ENCODE peak calls at places on chromosomes 11 and 22, in six cellular contexts. One of them, this sample, is unnamed.

GRCh38 chr11:119672597-119672996 is 56.4 kb downstream of the NECTIN1 start:
- DNase-seq in HEK293T: no peak
- DNase-seq in A549: no peak
- DNase-seq in NCI-H460: no peak
- DNase-seq in stimulated activated CD4-positive, alpha-beta T cell treated with anti-CD3 and anti-CD28 coated beads, Interleukin-4, amount 100 ng/mL, for 1 hour: no peak
- DNase-seq in activated CD4-positive, alpha-beta T cell treated with anti-CD3 and anti-CD28 coated beads for 48 hours: no peak
- DNase-seq in this sample: no peak

GRCh38 chr11:10796191-10796590 is 12.5 kb downstream of the EIF4G2 start:
- DNase-seq in HEK293T: no peak
- DNase-seq in A549: no peak
- DNase-seq in NCI-H460: no peak
- DNase-seq in stimulated activated CD4-positive, alpha-beta T cell treated with anti-CD3 and anti-CD28 coated beads, Interleukin-4, amount 100 ng/mL, for 1 hour: no peak
- DNase-seq in activated CD4-positive, alpha-beta T cell treated with anti-CD3 and anti-CD28 coated beads for 48 hours: no peak
- DNase-seq in this sample: no peak

GRCh38 chr11:77611921-77612320 is 22.2 kb downstream of the AQP11 start:
- DNase-seq in HEK293T: no peak
- DNase-seq in A549: no peak
- DNase-seq in NCI-H460: no peak
- DNase-seq in stimulated activated CD4-positive, alpha-beta T cell treated with anti-CD3 and anti-CD28 coated beads, Interleukin-4, amount 100 ng/mL, for 1 hour: no peak
- DNase-seq in activated CD4-positive, alpha-beta T cell treated with anti-CD3 and anti-CD28 coated beads for 48 hours: no peak
- DNase-seq in this sample: no peak

GRCh38 chr11:7609521-7609920 is 63.8 kb downstream of the CYB5R2 start:
- DNase-seq in HEK293T: no peak
- DNase-seq in A549: no peak
- DNase-seq in NCI-H460: no peak
- DNase-seq in stimulated activated CD4-positive, alpha-beta T cell treated with anti-CD3 and anti-CD28 coated beads, Interleukin-4, amount 100 ng/mL, for 1 hour: no peak
- DNase-seq in activated CD4-positive, alpha-beta T cell treated with anti-CD3 and anti-CD28 coated beads for 48 hours: no peak
- DNase-seq in this sample: no peak

GRCh38 chr11:120168960-120169681 is 31.2 kb upstream of the TRIM29 start:
- DNase-seq in HEK293T: peak
- DNase-seq in A549: peak
- DNase-seq in NCI-H460: peak
- DNase-seq in stimulated activated CD4-positive, alpha-beta T cell treated with anti-CD3 and anti-CD28 coated beads, Interleukin-4, amount 100 ng/mL, for 1 hour: peak
- DNase-seq in activated CD4-positive, alpha-beta T cell treated with anti-CD3 and anti-CD28 coated beads for 48 hours: peak
- DNase-seq in this sample: peak

GRCh38 chr11:31295308-31295707 is 74.2 kb downstream of the DCDC1 start:
- DNase-seq in HEK293T: no peak
- DNase-seq in A549: no peak
- DNase-seq in NCI-H460: no peak
- DNase-seq in stimulated activated CD4-positive, alpha-beta T cell treated with anti-CD3 and anti-CD28 coated beads, Interleukin-4, amount 100 ng/mL, for 1 hour: no peak
- DNase-seq in activated CD4-positive, alpha-beta T cell treated with anti-CD3 and anti-CD28 coated beads for 48 hours: no peak
- DNase-seq in this sample: no peak

GRCh38 chr22:35634015-35634414 is 14.2 kb upstream of the APOL6 start:
- DNase-seq in HEK293T: no peak
- DNase-seq in A549: peak
- DNase-seq in NCI-H460: no peak
- DNase-seq in stimulated activated CD4-positive, alpha-beta T cell treated with anti-CD3 and anti-CD28 coated beads, Interleukin-4, amount 100 ng/mL, for 1 hour: no peak
- DNase-seq in activated CD4-positive, alpha-beta T cell treated with anti-CD3 and anti-CD28 coated beads for 48 hours: no peak
- DNase-seq in this sample: peak

GRCh38 chr11:926341-926916 is 759 bp downstream of the AP2A2 start:
- DNase-seq in HEK293T: peak
- DNase-seq in A549: peak
- DNase-seq in NCI-H460: peak
- DNase-seq in stimulated activated CD4-positive, alpha-beta T cell treated with anti-CD3 and anti-CD28 coated beads, Interleukin-4, amount 100 ng/mL, for 1 hour: no peak
- DNase-seq in activated CD4-positive, alpha-beta T cell treated with anti-CD3 and anti-CD28 coated beads for 48 hours: no peak
- DNase-seq in this sample: peak

GRCh38 chr11:66953431-66953833 is 4.8 kb downstream of the PC start:
- DNase-seq in HEK293T: no peak
- DNase-seq in A549: no peak
- DNase-seq in NCI-H460: no peak
- DNase-seq in stimulated activated CD4-positive, alpha-beta T cell treated with anti-CD3 and anti-CD28 coated beads, Interleukin-4, amount 100 ng/mL, for 1 hour: no peak
- DNase-seq in activated CD4-positive, alpha-beta T cell treated with anti-CD3 and anti-CD28 coated beads for 48 hours: no peak
- DNase-seq in this sample: no peak

GRCh38 chr22:19942886-19943664 is 1.5 kb upstream of the TXNRD2 start:
- DNase-seq in HEK293T: no peak
- DNase-seq in A549: peak
- DNase-seq in NCI-H460: no peak
- DNase-seq in stimulated activated CD4-positive, alpha-beta T cell treated with anti-CD3 and anti-CD28 coated beads, Interleukin-4, amount 100 ng/mL, for 1 hour: no peak
- DNase-seq in activated CD4-positive, alpha-beta T cell treated with anti-CD3 and anti-CD28 coated beads for 48 hours: peak
- DNase-seq in this sample: no peak

GRCh38 chr22:45196926-45197605 is 33.3 kb downstream of the NUP50 start:
- DNase-seq in HEK293T: no peak
- DNase-seq in A549: no peak
- DNase-seq in NCI-H460: no peak
- DNase-seq in stimulated activated CD4-positive, alpha-beta T cell treated with anti-CD3 and anti-CD28 coated beads, Interleukin-4, amount 100 ng/mL, for 1 hour: no peak
- DNase-seq in activated CD4-positive, alpha-beta T cell treated with anti-CD3 and anti-CD28 coated beads for 48 hours: no peak
- DNase-seq in this sample: no peak

GRCh38 chr11:12239396-12240298 is 129.3 kb downstream of the MICAL2 start:
- DNase-seq in HEK293T: no peak
- DNase-seq in A549: no peak
- DNase-seq in NCI-H460: no peak
- DNase-seq in stimulated activated CD4-positive, alpha-beta T cell treated with anti-CD3 and anti-CD28 coated beads, Interleukin-4, amount 100 ng/mL, for 1 hour: no peak
- DNase-seq in activated CD4-positive, alpha-beta T cell treated with anti-CD3 and anti-CD28 coated beads for 48 hours: no peak
- DNase-seq in this sample: no peak

GRCh38 chr22:22685586-22685985 is 41.2 kb downstream of the GGTLC2 start:
- DNase-seq in HEK293T: no peak
- DNase-seq in A549: no peak
- DNase-seq in NCI-H460: no peak
- DNase-seq in stimulated activated CD4-positive, alpha-beta T cell treated with anti-CD3 and anti-CD28 coated beads, Interleukin-4, amount 100 ng/mL, for 1 hour: no peak
- DNase-seq in activated CD4-positive, alpha-beta T cell treated with anti-CD3 and anti-CD28 coated beads for 48 hours: no peak
- DNase-seq in this sample: no peak

GRCh38 chr22:28283025-28283654 is 364.1 kb upstream of the PITPNB start:
- DNase-seq in HEK293T: no peak
- DNase-seq in A549: no peak
- DNase-seq in NCI-H460: no peak
- DNase-seq in stimulated activated CD4-positive, alpha-beta T cell treated with anti-CD3 and anti-CD28 coated beads, Interleukin-4, amount 100 ng/mL, for 1 hour: no peak
- DNase-seq in activated CD4-positive, alpha-beta T cell treated with anti-CD3 and anti-CD28 coated beads for 48 hours: no peak
- DNase-seq in this sample: no peak

GRCh38 chr22:48605856-48606255 is 1221.8 kb downstream of the BRD1 start:
- DNase-seq in HEK293T: no peak
- DNase-seq in A549: peak
- DNase-seq in NCI-H460: no peak
- DNase-seq in stimulated activated CD4-positive, alpha-beta T cell treated with anti-CD3 and anti-CD28 coated beads, Interleukin-4, amount 100 ng/mL, for 1 hour: no peak
- DNase-seq in activated CD4-positive, alpha-beta T cell treated with anti-CD3 and anti-CD28 coated beads for 48 hours: no peak
- DNase-seq in this sample: no peak

GRCh38 chr11:112771847-112772246 is 189.4 kb upstream of the NCAM1 start:
- DNase-seq in HEK293T: no peak
- DNase-seq in A549: no peak
- DNase-seq in NCI-H460: no peak
- DNase-seq in stimulated activated CD4-positive, alpha-beta T cell treated with anti-CD3 and anti-CD28 coated beads, Interleukin-4, amount 100 ng/mL, for 1 hour: no peak
- DNase-seq in activated CD4-positive, alpha-beta T cell treated with anti-CD3 and anti-CD28 coated beads for 48 hours: no peak
- DNase-seq in this sample: no peak

GRCh38 chr11:6817668-6818067 is 18.2 kb upstream of the OR6A2 start:
- DNase-seq in HEK293T: no peak
- DNase-seq in A549: no peak
- DNase-seq in NCI-H460: no peak
- DNase-seq in stimulated activated CD4-positive, alpha-beta T cell treated with anti-CD3 and anti-CD28 coated beads, Interleukin-4, amount 100 ng/mL, for 1 hour: no peak
- DNase-seq in activated CD4-positive, alpha-beta T cell treated with anti-CD3 and anti-CD28 coated beads for 48 hours: no peak
- DNase-seq in this sample: no peak

GRCh38 chr11:34866375-34866774 is 49.8 kb downstream of the APIP start:
- DNase-seq in HEK293T: no peak
- DNase-seq in A549: no peak
- DNase-seq in NCI-H460: no peak
- DNase-seq in stimulated activated CD4-positive, alpha-beta T cell treated with anti-CD3 and anti-CD28 coated beads, Interleukin-4, amount 100 ng/mL, for 1 hour: no peak
- DNase-seq in activated CD4-positive, alpha-beta T cell treated with anti-CD3 and anti-CD28 coated beads for 48 hours: no peak
- DNase-seq in this sample: no peak

GRCh38 chr11:61028135-61028729 is 56.8 kb downstream of the CD6 start:
- DNase-seq in HEK293T: no peak
- DNase-seq in A549: no peak
- DNase-seq in NCI-H460: no peak
- DNase-seq in stimulated activated CD4-positive, alpha-beta T cell treated with anti-CD3 and anti-CD28 coated beads, Interleukin-4, amount 100 ng/mL, for 1 hour: peak
- DNase-seq in activated CD4-positive, alpha-beta T cell treated with anti-CD3 and anti-CD28 coated beads for 48 hours: peak
- DNase-seq in this sample: no peak

GRCh38 chr22:38214248-38215056 is 12.7 kb downstream of the MAFF start:
- DNase-seq in HEK293T: peak
- DNase-seq in A549: no peak
- DNase-seq in NCI-H460: no peak
- DNase-seq in stimulated activated CD4-positive, alpha-beta T cell treated with anti-CD3 and anti-CD28 coated beads, Interleukin-4, amount 100 ng/mL, for 1 hour: peak
- DNase-seq in activated CD4-positive, alpha-beta T cell treated with anti-CD3 and anti-CD28 coated beads for 48 hours: peak
- DNase-seq in this sample: peak

GRCh38 chr11:15158351-15159015 is 43.8 kb downstream of the INSC start:
- DNase-seq in HEK293T: no peak
- DNase-seq in A549: no peak
- DNase-seq in NCI-H460: no peak
- DNase-seq in stimulated activated CD4-positive, alpha-beta T cell treated with anti-CD3 and anti-CD28 coated beads, Interleukin-4, amount 100 ng/mL, for 1 hour: no peak
- DNase-seq in activated CD4-positive, alpha-beta T cell treated with anti-CD3 and anti-CD28 coated beads for 48 hours: no peak
- DNase-seq in this sample: no peak

GRCh38 chr11:129208863-129209262 is 16.7 kb upstream of the ARHGAP32 start:
- DNase-seq in HEK293T: no peak
- DNase-seq in A549: no peak
- DNase-seq in NCI-H460: no peak
- DNase-seq in stimulated activated CD4-positive, alpha-beta T cell treated with anti-CD3 and anti-CD28 coated beads, Interleukin-4, amount 100 ng/mL, for 1 hour: no peak
- DNase-seq in activated CD4-positive, alpha-beta T cell treated with anti-CD3 and anti-CD28 coated beads for 48 hours: no peak
- DNase-seq in this sample: no peak

GRCh38 chr11:59266491-59266890 is 53.8 kb upstream of the MPEG1 start:
- DNase-seq in HEK293T: no peak
- DNase-seq in A549: no peak
- DNase-seq in NCI-H460: no peak
- DNase-seq in stimulated activated CD4-positive, alpha-beta T cell treated with anti-CD3 and anti-CD28 coated beads, Interleukin-4, amount 100 ng/mL, for 1 hour: no peak
- DNase-seq in activated CD4-positive, alpha-beta T cell treated with anti-CD3 and anti-CD28 coated beads for 48 hours: no peak
- DNase-seq in this sample: no peak

GRCh38 chr22:34966980-34967379 is 99.0 kb upstream of the ISX start:
- DNase-seq in HEK293T: no peak
- DNase-seq in A549: peak
- DNase-seq in NCI-H460: no peak
- DNase-seq in stimulated activated CD4-positive, alpha-beta T cell treated with anti-CD3 and anti-CD28 coated beads, Interleukin-4, amount 100 ng/mL, for 1 hour: no peak
- DNase-seq in activated CD4-positive, alpha-beta T cell treated with anti-CD3 and anti-CD28 coated beads for 48 hours: no peak
- DNase-seq in this sample: no peak

GRCh38 chr11:75273331-75273988 is 32.9 kb downstream of the TPBGL start:
- DNase-seq in HEK293T: no peak
- DNase-seq in A549: no peak
- DNase-seq in NCI-H460: no peak
- DNase-seq in stimulated activated CD4-positive, alpha-beta T cell treated with anti-CD3 and anti-CD28 coated beads, Interleukin-4, amount 100 ng/mL, for 1 hour: no peak
- DNase-seq in activated CD4-positive, alpha-beta T cell treated with anti-CD3 and anti-CD28 coated beads for 48 hours: no peak
- DNase-seq in this sample: no peak

GRCh38 chr11:111977141-111978027 is 40.2 kb downstream of the DIXDC1 start:
- DNase-seq in HEK293T: peak
- DNase-seq in A549: no peak
- DNase-seq in NCI-H460: no peak
- DNase-seq in stimulated activated CD4-positive, alpha-beta T cell treated with anti-CD3 and anti-CD28 coated beads, Interleukin-4, amount 100 ng/mL, for 1 hour: peak
- DNase-seq in activated CD4-positive, alpha-beta T cell treated with anti-CD3 and anti-CD28 coated beads for 48 hours: peak
- DNase-seq in this sample: no peak

GRCh38 chr22:36460202-36460601 is 21.2 kb downstream of the TXN2 start:
- DNase-seq in HEK293T: no peak
- DNase-seq in A549: no peak
- DNase-seq in NCI-H460: no peak
- DNase-seq in stimulated activated CD4-positive, alpha-beta T cell treated with anti-CD3 and anti-CD28 coated beads, Interleukin-4, amount 100 ng/mL, for 1 hour: no peak
- DNase-seq in activated CD4-positive, alpha-beta T cell treated with anti-CD3 and anti-CD28 coated beads for 48 hours: no peak
- DNase-seq in this sample: no peak

GRCh38 chr22:48866906-48867597 is 960.6 kb downstream of the BRD1 start:
- DNase-seq in HEK293T: no peak
- DNase-seq in A549: no peak
- DNase-seq in NCI-H460: no peak
- DNase-seq in stimulated activated CD4-positive, alpha-beta T cell treated with anti-CD3 and anti-CD28 coated beads, Interleukin-4, amount 100 ng/mL, for 1 hour: no peak
- DNase-seq in activated CD4-positive, alpha-beta T cell treated with anti-CD3 and anti-CD28 coated beads for 48 hours: no peak
- DNase-seq in this sample: no peak

GRCh38 chr11:109967121-109967520 is 126.1 kb upstream of the ZC3H12C start:
- DNase-seq in HEK293T: no peak
- DNase-seq in A549: no peak
- DNase-seq in NCI-H460: no peak
- DNase-seq in stimulated activated CD4-positive, alpha-beta T cell treated with anti-CD3 and anti-CD28 coated beads, Interleukin-4, amount 100 ng/mL, for 1 hour: no peak
- DNase-seq in activated CD4-positive, alpha-beta T cell treated with anti-CD3 and anti-CD28 coated beads for 48 hours: no peak
- DNase-seq in this sample: no peak

GRCh38 chr11:60769811-60770210 is 13.1 kb downstream of the MS4A15 start:
- DNase-seq in HEK293T: no peak
- DNase-seq in A549: no peak
- DNase-seq in NCI-H460: no peak
- DNase-seq in stimulated activated CD4-positive, alpha-beta T cell treated with anti-CD3 and anti-CD28 coated beads, Interleukin-4, amount 100 ng/mL, for 1 hour: no peak
- DNase-seq in activated CD4-positive, alpha-beta T cell treated with anti-CD3 and anti-CD28 coated beads for 48 hours: no peak
- DNase-seq in this sample: no peak

GRCh38 chr11:126155402-126156187 is 55.9 kb downstream of the RPUSD4 start:
- DNase-seq in HEK293T: no peak
- DNase-seq in A549: no peak
- DNase-seq in NCI-H460: no peak
- DNase-seq in stimulated activated CD4-positive, alpha-beta T cell treated with anti-CD3 and anti-CD28 coated beads, Interleukin-4, amount 100 ng/mL, for 1 hour: no peak
- DNase-seq in activated CD4-positive, alpha-beta T cell treated with anti-CD3 and anti-CD28 coated beads for 48 hours: no peak
- DNase-seq in this sample: no peak

GRCh38 chr11:10293423-10294288 is at the start of gene SBF2:
- DNase-seq in HEK293T: peak
- DNase-seq in A549: peak
- DNase-seq in NCI-H460: peak
- DNase-seq in stimulated activated CD4-positive, alpha-beta T cell treated with anti-CD3 and anti-CD28 coated beads, Interleukin-4, amount 100 ng/mL, for 1 hour: peak
- DNase-seq in activated CD4-positive, alpha-beta T cell treated with anti-CD3 and anti-CD28 coated beads for 48 hours: peak
- DNase-seq in this sample: peak